ENCODE peak calls at places on chromosome 2, in nine cellular contexts. E, H, X, W, F, Q, S, D and C are unnamed samples.

GRCh38 chr2:67142741-67143140 is 254.4 kb upstream of the ETAA1 start:
- DNase-seq in E (no peak), H (no peak), X (no peak), W (no peak), F (no peak), Q (no peak), S (no peak), D (no peak), C (no peak)

GRCh38 chr2:80311304-80311703 is 6.8 kb upstream of the LRRTM1 start:
- DNase-seq in E (no peak), H (no peak), X (no peak), W (no peak), F (no peak), Q (no peak), S (no peak), D (no peak), C (no peak)

GRCh38 chr2:45841752-45842407 is 190.4 kb downstream of the PRKCE start:
- DNase-seq in E (no peak), H (no peak), X (no peak), W (no peak), F (no peak), Q (no peak), S (no peak), D (no peak), C (no peak)

GRCh38 chr2:195656131-195656858 is 731 bp upstream of the SLC39A10 start:
- DNase-seq in E (no peak), H (peak; percentile 8), X (no peak), W (peak; percentile 83), F (no peak), Q (no peak), S (no peak), D (no peak), C (no peak)

GRCh38 chr2:45388541-45389100 is 222.4 kb downstream of the SRBD1 start:
- DNase-seq in E (no peak), H (no peak), X (no peak), W (no peak), F (no peak), Q (no peak), S (no peak), D (no peak), C (no peak)

GRCh38 chr2:32108111-32108510 is 44.8 kb downstream of the SPAST start:
- DNase-seq in E (no peak), H (no peak), X (no peak), W (no peak), F (no peak), Q (no peak), S (no peak), D (no peak), C (no peak)

GRCh38 chr2:65545818-65546217 is 113.4 kb upstream of the SPRED2 start:
- DNase-seq in E (no peak), H (peak; percentile 10), X (peak; percentile 32), W (peak; percentile 47), F (no peak), Q (no peak), S (no peak), D (no peak), C (no peak)

GRCh38 chr2:101696272-101697123 is 1.0 kb upstream of the MAP4K4 start:
- DNase-seq in E (no peak), H (no peak), X (no peak), W (peak; percentile 32), F (no peak), Q (no peak), S (peak; percentile 54), D (no peak), C (no peak)

GRCh38 chr2:240455719-240456606 is 20.5 kb downstream of the GPC1 start:
- DNase-seq in E (no peak), H (no peak), X (no peak), W (no peak), F (no peak), Q (no peak), S (peak; percentile 54), D (peak; percentile 28), C (no peak)

GRCh38 chr2:12948231-12948962 is 231.7 kb downstream of the TRIB2 start:
- DNase-seq in E (no peak), H (peak; percentile 71), X (peak; percentile 41), W (no peak), F (no peak), Q (no peak), S (no peak), D (no peak), C (no peak)

GRCh38 chr2:240066489-240066888 is 13.2 kb upstream of the OR6B3 start:
- DNase-seq in E (no peak), H (no peak), X (no peak), W (no peak), F (no peak), Q (no peak), S (no peak), D (no peak), C (no peak)

GRCh38 chr2:216776076-216776726 is 80.9 kb upstream of the IGFBP5 start:
- DNase-seq in E (no peak), H (no peak), X (no peak), W (no peak), F (no peak), Q (no peak), S (no peak), D (no peak), C (no peak)

GRCh38 chr2:235333076-235333475 is 160.8 kb upstream of the AGAP1 start:
- DNase-seq in E (no peak), H (peak; percentile 7), X (no peak), W (no peak), F (no peak), Q (no peak), S (no peak), D (no peak), C (no peak)

DNA sequence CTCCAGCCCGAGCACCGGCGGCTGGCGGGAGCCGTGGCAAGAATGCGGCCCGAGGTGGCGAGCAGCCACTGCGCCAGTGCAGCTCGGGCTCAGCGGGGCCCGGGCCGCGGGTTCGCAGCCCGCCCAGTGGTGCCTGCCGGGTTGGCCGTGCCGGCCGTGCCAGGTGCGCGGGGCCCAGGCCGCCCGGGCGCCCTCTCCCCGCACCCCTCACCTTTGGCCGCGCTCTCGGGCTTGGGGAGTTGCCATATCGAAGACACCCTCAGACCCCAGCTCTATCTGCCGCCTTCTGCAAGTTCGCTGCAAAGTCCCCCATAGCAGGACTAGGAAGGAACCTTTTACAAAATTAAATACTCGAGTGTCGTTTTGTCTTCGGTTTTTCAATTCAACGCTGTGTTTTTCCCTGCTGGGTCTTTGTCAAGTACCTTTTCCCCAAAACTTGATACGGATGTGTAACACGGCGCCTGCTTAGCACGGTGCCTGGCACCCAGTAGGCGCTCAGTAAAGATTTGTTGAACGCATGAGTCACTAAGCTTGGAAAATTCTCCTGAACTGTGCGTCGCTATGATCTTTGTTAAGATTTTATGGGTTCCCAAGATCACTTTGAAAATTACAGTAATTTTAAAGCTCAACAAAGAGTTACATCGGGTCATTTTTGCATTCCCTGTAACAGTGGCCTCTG is 657 bp downstream of the STRADB start:
- DNase-seq in E (no peak), H (no peak), X (peak; percentile 43), W (peak; percentile 16), F (no peak), Q (no peak), S (no peak), D (no peak), C (no peak)
- TF ChIP-seq CTCF in E (no peak), H (no peak), X (no peak), W (no peak), F (peak; percentile 1), Q (no peak), S (no peak), D (no peak), C (no peak)

DNA sequence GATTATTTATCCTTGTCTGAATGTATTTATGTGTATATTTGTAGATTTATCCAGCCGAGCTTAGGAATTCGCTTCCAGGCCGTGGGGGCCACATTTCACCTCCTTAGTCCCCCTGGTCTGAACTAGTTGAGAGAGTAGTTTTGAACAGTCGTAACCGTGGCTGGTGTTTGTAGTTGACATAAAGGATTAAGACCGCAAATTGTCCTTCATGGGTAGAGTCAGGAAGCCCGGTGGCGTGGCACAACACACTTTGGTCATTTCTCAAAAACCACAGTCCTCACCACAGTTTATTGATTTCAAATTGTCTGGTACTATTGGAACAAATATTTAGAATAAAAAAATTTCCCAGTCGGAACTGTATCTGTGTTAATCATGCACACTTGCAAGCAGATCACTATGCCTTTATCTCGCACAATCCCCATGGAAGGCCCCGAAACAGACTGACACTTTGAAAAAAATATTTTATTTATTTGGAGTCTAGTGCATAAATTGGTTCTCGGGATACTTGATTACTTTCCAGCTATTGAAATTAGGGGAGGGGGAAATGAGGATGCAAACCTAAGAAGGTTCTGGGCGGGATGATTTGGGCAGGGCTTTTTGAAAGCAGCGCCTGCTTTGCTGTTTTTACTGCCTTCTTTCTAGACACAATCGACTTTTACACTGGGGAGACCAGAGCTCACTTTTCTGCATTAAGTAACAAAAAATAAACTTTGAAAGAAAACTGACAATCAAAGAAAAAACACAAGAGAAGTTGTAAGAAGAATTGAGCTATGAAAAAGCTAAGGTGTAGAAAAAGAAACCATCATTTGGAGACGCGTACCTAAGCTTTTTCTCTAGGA is 15.5 kb upstream of the HOXD1 start:
- DNase-seq in E (no peak), H (no peak), X (no peak), W (no peak), F (no peak), Q (no peak), S (no peak), D (no peak), C (no peak)
- H3K4me3 ChIP-seq in E (no peak overlapping the region), H (no peak overlapping the region), X (no peak overlapping the region), W (no peak overlapping the region), F (peak overlapping the region; percentile 44), Q (no peak overlapping the region), S (peak overlapping the region; percentile 11), D (no peak overlapping the region), C (no peak overlapping the region)

GRCh38 chr2:152407204-152407721 is 72.3 kb downstream of the FMNL2 start:
- DNase-seq in E (no peak), H (peak; percentile 54), X (peak; percentile 66), W (peak; percentile 66), F (peak; percentile 63), Q (no peak), S (peak; percentile 62), D (peak; percentile 40), C (peak; percentile 54)
- TF ChIP-seq CTCF in E (no peak), H (no peak), X (no peak), W (no peak), F (peak; percentile 10), Q (peak; percentile 14), S (no peak), D (no peak), C (no peak)

DNA sequence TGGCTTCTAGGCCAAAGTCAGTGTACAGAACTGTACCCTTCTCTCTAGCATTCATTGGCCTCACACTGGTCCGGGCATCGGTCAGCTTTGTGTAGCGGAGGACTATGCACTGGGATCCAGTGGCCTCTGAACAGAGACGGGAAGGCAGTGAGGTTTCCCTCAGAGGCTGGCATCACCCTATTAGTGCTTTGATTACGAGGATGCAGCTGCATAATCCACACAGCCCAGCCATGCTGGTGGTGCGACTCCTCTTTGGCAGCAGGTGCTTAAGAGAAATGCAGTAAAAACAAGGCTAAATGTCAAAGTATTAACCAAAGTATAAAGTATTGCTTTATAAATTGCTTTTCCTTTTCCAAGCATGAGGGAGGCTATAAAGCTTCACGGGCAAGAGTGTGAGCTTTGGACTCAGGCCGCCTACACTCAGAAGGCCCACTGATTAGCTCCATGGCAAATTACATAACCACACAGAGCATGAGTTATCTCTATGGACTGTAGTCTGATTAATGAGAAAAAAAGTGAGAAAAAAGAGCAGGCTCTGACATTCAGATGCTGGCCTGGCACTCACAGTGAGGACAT is 6.3 kb upstream of the CRYGC start:
- DNase-seq in E (no peak), H (no peak), X (no peak), W (no peak), F (no peak), Q (no peak), S (no peak), D (no peak), C (no peak)
- H3K4me3 ChIP-seq in E (no peak overlapping the region), H (no peak overlapping the region), X (no peak overlapping the region), W (no peak overlapping the region), F (no peak overlapping the region), Q (no peak overlapping the region), S (no peak overlapping the region), D (no peak overlapping the region), C (no peak overlapping the region)